ENCODE peak calls at places on chromosome 15, in five cellular contexts. K, I, U, J and A are unnamed samples.

GRCh38 chr15:91881551-91882297 is 28.2 kb downstream of the SLCO3A1 start:
- DNase-seq in I (no peak), K (no peak), J (no peak), U (no peak), A (no peak)

GRCh38 chr15:74209997-74210573 is 7.5 kb upstream of the STRA6 start:
- DNase-seq in I (no peak), J (no peak), K (no peak), U (no peak), A (no peak)

GRCh38 chr15:25738171-25738792 is 124.8 kb downstream of the ATP10A start:
- DNase-seq in K (no peak), I (no peak), U (no peak), J (no peak), A (no peak)

GRCh38 chr15:96626936-96627577 is 296.6 kb downstream of the NR2F2 start:
- DNase-seq in I (no peak), J (no peak), U (no peak), K (no peak), A (no peak)

GRCh38 chr15:38084289-38084688 is 149.8 kb downstream of the TMCO5A start:
- DNase-seq in J (no peak), U (no peak), I (no peak), K (peak), A (no peak)

GRCh38 chr15:52382647-52383046 is 87.0 kb upstream of the MYO5C start:
- DNase-seq in K (no peak), J (no peak), U (peak), I (no peak), A (no peak)

GRCh38 chr15:78921940-78922339 is 22.9 kb downstream of the CTSH start:
- DNase-seq in U (no peak), K (no peak), I (no peak), J (no peak), A (peak)

GRCh38 chr15:28889346-28889745 is 3.6 kb downstream of the APBA2 start:
- DNase-seq in U (no peak), K (no peak), I (no peak), J (no peak), A (peak)

GRCh38 chr15:36294359-36294758 is 285.1 kb upstream of the CDIN1 start:
- DNase-seq in U (no peak), I (no peak), K (no peak), J (no peak), A (no peak)

GRCh38 chr15:49721091-49721490 is 100.2 kb downstream of the DTWD1 start:
- DNase-seq in J (no peak), K (no peak), U (no peak), I (no peak), A (no peak)

GRCh38 chr15:44598892-44599291 is 61.9 kb downstream of the EIF3J start:
- DNase-seq in K (no peak), J (no peak), I (no peak), U (no peak), A (no peak)
- H3K27ac ChIP-seq in K (no peak), J (peak), I (no peak), U (no peak), A (no peak)

DNA sequence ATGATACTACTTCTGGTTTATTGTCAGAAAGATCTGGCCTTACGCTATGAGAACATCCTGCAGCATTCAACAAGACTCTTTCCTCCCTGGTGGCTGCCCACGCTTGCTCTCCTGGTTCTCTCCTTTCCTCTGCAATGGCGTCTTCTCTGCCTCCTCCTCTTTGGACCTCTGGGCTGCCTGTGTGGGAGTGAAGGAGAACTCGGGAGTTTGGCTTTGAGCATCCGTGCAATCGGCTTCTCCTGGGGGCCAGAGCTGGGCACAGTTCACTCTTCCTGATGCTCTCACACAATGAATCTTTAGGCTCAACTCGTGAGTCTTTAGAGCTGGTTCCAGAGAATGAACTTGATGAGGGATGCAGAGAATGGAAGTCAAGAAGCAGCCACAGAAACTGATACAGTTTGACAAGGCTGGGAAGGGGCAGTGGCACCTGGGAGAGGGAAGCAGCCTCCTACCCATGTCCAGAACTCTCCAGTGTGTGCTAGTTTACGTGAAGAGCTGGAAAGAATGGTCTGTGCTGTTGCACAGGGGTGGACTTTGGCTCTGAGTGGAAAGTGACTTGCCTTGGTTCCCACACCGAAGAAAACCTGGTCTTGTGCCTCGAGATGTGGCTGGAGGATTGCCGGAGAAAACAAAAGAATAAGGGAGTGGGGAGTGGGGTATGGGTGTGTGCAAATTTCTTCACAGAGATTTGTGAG is 37.9 kb downstream of the RPLP1 start:
- DNase-seq in J (no peak), K (no peak), I (peak), U (peak), A (peak)
- H3K27ac ChIP-seq in J (peak), K (no peak), I (no peak), U (peak), A (no peak)

GRCh38 chr15:61749169-61749568 is 311.1 kb downstream of the VPS13C start:
- DNase-seq in J (peak), K (no peak), U (no peak), I (no peak), A (no peak)

GRCh38 chr15:61753018-61753710 is 307.1 kb downstream of the VPS13C start:
- DNase-seq in I (no peak), K (no peak), J (no peak), U (no peak), A (no peak)

GRCh38 chr15:61748529-61748928 is 311.7 kb downstream of the VPS13C start:
- DNase-seq in K (no peak), I (no peak), U (no peak), J (no peak), A (no peak)

GRCh38 chr15:61752001-61752400 is 308.2 kb downstream of the VPS13C start:
- DNase-seq in K (no peak), U (no peak), I (no peak), J (no peak), A (no peak)

DNA sequence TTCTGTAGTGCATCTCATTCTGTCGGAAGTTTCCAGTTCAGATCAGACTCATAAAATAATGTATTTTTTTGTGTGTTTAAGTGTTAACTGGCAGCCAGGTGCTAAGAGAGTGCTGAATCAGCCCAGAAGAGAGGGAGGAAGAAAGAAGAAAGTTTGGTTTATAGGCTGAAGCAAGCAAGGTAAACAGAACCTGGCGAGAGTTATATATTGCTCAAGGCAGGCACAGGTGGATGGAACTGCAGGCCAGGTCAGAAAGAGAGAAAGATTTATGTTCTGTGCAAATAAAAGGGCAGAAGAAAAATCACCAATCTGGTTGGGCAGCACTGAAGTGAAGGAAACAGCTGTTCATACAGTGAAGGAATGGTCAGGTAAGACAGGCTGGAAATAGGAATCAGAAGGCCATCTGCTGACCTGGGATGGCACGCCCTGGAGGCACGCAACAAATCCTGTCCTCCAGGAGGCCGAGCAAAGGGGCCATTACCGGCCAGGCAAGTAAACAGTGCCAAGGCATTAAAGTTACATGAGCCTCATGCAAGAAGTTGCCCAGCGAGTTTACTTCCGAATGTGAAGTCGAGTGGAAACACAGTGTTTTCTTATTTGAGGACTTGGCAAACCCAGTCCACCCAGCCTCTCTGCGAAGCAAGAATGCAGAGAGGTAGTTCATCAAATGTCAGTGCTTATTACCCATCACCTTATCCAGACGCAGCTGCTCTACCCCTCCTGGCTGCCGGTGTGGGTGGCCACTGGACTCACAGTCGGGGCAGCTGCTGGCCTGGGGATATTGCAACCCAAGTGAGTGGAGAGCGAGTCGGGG is 309.8 kb downstream of the VPS13C start:
- DNase-seq in J (peak), K (no peak), I (no peak), U (peak), A (no peak)
- H3K27ac ChIP-seq in J (peak), K (no peak), I (no peak), U (peak), A (no peak)

DNA sequence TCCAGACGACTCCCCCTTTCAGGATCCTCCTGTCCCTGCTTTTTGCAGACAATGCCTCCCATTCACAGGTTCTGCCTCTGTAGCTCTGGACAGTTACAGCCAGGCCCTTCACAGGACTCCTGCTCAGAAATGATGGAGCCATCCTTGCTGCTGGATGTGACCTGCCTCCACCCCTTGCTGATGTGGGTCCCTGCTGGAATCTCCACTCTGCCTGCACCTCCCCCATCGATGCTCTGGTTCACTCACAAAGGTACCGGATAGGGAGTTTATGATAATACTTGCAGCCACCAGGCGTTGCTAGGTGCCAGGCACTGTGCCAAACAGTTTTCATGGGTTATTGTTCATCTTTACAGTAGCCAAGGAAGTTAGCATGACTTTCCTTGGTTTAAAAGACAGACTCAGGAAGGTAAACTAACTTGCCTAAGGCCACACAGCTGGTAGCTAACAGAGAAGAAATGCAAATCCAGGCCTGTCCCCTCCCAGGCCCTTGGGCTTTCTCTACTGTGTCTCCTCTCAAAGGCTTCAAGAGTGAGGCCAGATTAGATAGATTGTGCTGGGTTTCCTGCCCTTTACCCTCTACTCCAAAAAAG is 329.9 kb upstream of the TLE3 start:
- DNase-seq in I (no peak), K (no peak), U (no peak), J (no peak), A (no peak)
- H3K27ac ChIP-seq in I (no peak), K (no peak), U (no peak), J (no peak), A (no peak)

GRCh38 chr15:64092864-64093626 is 593 bp downstream of the CIAO2A start:
- DNase-seq in U (no peak), J (no peak), K (peak), I (no peak), A (no peak)
- H3K27ac ChIP-seq in U (peak), J (peak), K (peak), I (peak), A (peak)

DNA sequence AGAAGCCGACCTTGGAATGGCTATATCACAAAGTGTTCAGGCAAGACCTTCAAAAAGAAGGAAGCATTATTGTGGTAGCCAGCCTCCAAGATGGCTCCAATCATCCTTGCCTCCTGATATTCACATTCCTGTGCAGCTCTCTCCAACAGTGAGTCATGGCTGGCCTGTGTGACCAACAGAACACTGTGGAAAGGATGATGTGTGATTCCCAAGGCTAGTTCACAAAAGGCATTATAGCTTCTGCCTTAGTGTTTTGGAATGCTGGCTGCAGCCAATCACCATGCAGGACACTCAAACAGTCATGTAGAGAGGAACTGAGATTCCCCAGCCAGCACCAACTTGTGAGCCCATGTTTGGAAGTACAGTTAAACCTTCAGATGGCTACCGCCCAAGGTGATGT is 102.6 kb downstream of the EFL1 start:
- DNase-seq in K (no peak), J (no peak), U (no peak), I (no peak), A (no peak)
- H3K27ac ChIP-seq in K (no peak), J (no peak), U (no peak), I (no peak), A (no peak)

GRCh38 chr15:45747426-45747825 is 112.6 kb downstream of the SQOR start:
- DNase-seq in I (no peak), J (no peak), U (no peak), K (no peak), A (no peak)

DNA sequence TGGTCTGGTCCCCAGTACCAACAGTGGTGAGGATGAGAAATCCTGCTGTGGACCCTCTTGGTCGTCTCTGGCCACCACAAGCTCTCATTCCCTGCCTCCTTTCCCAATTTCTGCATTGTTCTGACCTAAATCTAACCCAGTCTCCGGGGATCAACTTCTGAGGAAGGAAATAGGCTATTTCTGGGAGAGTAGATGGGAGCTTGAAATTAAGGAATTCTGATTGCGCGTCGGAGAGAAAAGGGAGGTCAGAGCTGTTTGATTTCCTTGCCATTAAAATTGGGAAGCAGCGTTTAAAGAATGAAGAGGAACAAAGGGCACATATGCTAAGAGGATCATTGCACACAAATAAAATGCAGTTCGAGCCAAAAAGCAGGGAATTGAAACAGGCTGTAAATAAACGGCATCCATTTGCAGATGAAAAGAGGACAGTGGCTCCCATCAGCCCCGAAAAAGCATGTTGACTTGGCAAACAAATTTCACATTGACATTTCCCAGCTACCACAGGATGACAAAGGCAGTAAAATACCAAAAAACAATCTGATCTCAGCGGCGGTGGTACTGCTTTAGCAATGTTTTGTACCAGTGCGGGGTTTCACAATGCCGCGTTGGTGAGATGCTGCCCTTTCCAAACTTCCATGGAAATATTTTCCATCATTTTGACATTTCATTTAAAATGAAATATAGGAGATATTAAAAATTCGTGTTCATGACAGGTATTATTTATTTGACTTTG is 108.6 kb downstream of the SQOR start:
- DNase-seq in U (no peak), I (no peak), K (no peak), J (no peak), A (no peak)
- H3K27ac ChIP-seq in U (no peak), I (no peak), K (no peak), J (no peak), A (no peak)

GRCh38 chr15:58840048-58840447 is 68.9 kb downstream of the MINDY2 start:
- DNase-seq in U (no peak), I (no peak), K (no peak), J (no peak), A (no peak)
- H3K27ac ChIP-seq in U (no peak), I (no peak), K (no peak), J (no peak), A (no peak)